ENCODE peak calls at places on chromosomes 6 and 20, in five cellular contexts. S is PC-9; V is CD8-positive, alpha-beta T cell; G is endothelial cell of umbilical vein; W is epithelial cell of esophagus. T is an unnamed sample.

GRCh38 chr20:57680934-57681914 is 28.6 kb downstream of the PMEPA1 start:
- DNase-seq in S (peak; percentile 37), V (peak; percentile 79), G (no peak), W (no peak), T (no peak)

GRCh38 chr20:58583141-58583540 is 67.9 kb upstream of the APCDD1L start:
- DNase-seq in S (no peak), V (no peak), G (no peak), W (no peak), T (no peak)

GRCh38 chr6:57173056-57173885 is 1.1 kb downstream of the BAG2 start:
- DNase-seq in S (peak; percentile 6), V (peak; percentile 30), G (no peak), W (peak; percentile 32), T (no peak)

GRCh38 chr6:159874475-159874874 is 16.3 kb upstream of the MAS1 start:
- DNase-seq in S (no peak), V (no peak), G (no peak), W (no peak), T (no peak)

GRCh38 chr6:3117912-3118352 is 579 bp upstream of the BPHL start:
- DNase-seq in S (no peak), V (no peak), G (no peak), W (no peak), T (no peak)

GRCh38 chr6:137390264-137390787 is 103.9 kb downstream of the OLIG3 start:
- DNase-seq in S (no peak), V (no peak), G (no peak), W (no peak), T (no peak)

GRCh38 chr6:91490672-91491071 is 903.8 kb upstream of the MAP3K7 start:
- DNase-seq in S (no peak), V (no peak), G (peak; percentile 9), W (no peak), T (no peak)

GRCh38 chr20:51092238-51092822 is 69.4 kb upstream of the KCNG1 start:
- DNase-seq in S (no peak), V (no peak), G (no peak), W (no peak), T (no peak)

GRCh38 chr6:47047479-47048411 is 5.6 kb upstream of the ADGRF1 start:
- DNase-seq in S (peak; percentile 72), V (no peak), G (peak; percentile 94), W (peak; percentile 86), T (peak; percentile 48)

GRCh38 chr20:6126846-6127245 is 4.0 kb upstream of the FERMT1 start:
- DNase-seq in S (no peak), V (no peak), G (no peak), W (peak; percentile 76), T (no peak)

GRCh38 chr6:132937466-132937906 is 123.1 kb downstream of the RPS12 start:
- DNase-seq in S (peak; percentile 56), V (no peak), G (peak; percentile 56), W (peak; percentile 69), T (no peak)

GRCh38 chr6:159760602-159761057 is 1.2 kb upstream of the ACAT2 start:
- DNase-seq in S (peak; percentile 29), V (no peak), G (peak; percentile 44), W (peak; percentile 64), T (no peak)

GRCh38 chr6:158003910-158004695 is 22.4 kb downstream of the SYNJ2 start:
- DNase-seq in S (peak; percentile 20), V (no peak), G (no peak), W (peak; percentile 14), T (no peak)

GRCh38 chr20:57993738-57994431 is 234.6 kb downstream of the ANKRD60 start:
- DNase-seq in S (no peak), V (no peak), G (no peak), W (no peak), T (no peak)

GRCh38 chr6:120632975-120633374 is 701.3 kb downstream of the TBC1D32 start:
- DNase-seq in S (no peak), V (no peak), G (no peak), W (no peak), T (no peak)

GRCh38 chr6:6730831-6731230 is 142.3 kb downstream of the LY86 start:
- DNase-seq in S (peak; percentile 17), V (no peak), G (peak; percentile 43), W (peak; percentile 87), T (no peak)

GRCh38 chr6:151609146-151609962 is 115.5 kb downstream of the CCDC170 start:
- DNase-seq in S (no peak), V (no peak), G (no peak), W (no peak), T (no peak)

GRCh38 chr6:137866200-137866913 is 702 bp upstream of the TNFAIP3 start:
- DNase-seq in S (peak; percentile 28), V (peak; percentile 43), G (peak; percentile 43), W (peak; percentile 40), T (peak; percentile 94)

GRCh38 chr6:156164701-156165454 is 612.3 kb upstream of the ARID1B start:
- DNase-seq in S (no peak), V (no peak), G (peak; percentile 74), W (no peak), T (no peak)

GRCh38 chr6:115575298-115575697 is 485.4 kb downstream of the FRK start:
- DNase-seq in S (no peak), V (no peak), G (no peak), W (no peak), T (no peak)

GRCh38 chr6:22057962-22058361 is 238.9 kb downstream of the PRL start:
- DNase-seq in S (no peak), V (no peak), G (no peak), W (peak; percentile 9), T (no peak)

GRCh38 chr6:4805553-4806307 is 29.5 kb downstream of the CDYL start:
- DNase-seq in S (peak; percentile 25), V (peak; percentile 35), G (peak; percentile 41), W (peak; percentile 76), T (peak; percentile 23)

DNA sequence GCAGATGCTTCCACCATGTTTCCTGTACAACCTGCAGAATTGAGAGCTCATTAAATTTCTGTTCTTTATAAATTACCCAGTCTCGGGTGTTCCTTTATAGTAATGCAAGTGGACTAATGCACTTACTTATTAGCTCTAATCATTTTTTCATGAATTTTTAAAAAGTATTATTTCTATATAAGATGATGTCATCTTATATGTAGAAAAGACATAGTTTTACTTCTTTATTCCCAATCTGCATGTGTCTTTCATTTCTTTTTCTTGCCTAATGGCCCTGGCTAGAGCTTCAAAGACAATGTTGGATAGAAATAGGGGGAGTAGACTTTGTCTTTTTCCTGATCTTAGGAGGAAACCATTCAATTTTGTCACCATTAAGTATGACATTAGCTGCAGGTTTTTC is 27.8 kb downstream of the OTOR start:
- DNase-seq in S (no peak), V (no peak), G (no peak), W (no peak), T (no peak)
- H3K4me3 ChIP-seq in S (no peak overlapping the region), V (no peak overlapping the region), G (no peak overlapping the region), W (no peak overlapping the region), T (no peak overlapping the region)

GRCh38 chr20:45341579-45341938 is 6.7 kb downstream of the SDC4 start:
- DNase-seq in S (no peak), V (no peak), G (no peak), W (no peak), T (no peak)
- H3K4me3 ChIP-seq in S (peak overlapping the region; percentile 76), V (no peak overlapping the region), G (no peak overlapping the region), W (peak overlapping the region; percentile 63), T (no peak overlapping the region)

GRCh38 chr20:31694842-31695593 is 27.6 kb downstream of the BCL2L1 start:
- DNase-seq in S (no peak), V (no peak), G (no peak), W (no peak), T (no peak)

GRCh38 chr20:31693987-31694661 is 28.5 kb downstream of the BCL2L1 start:
- DNase-seq in S (no peak), V (no peak), G (no peak), W (no peak), T (no peak)

GRCh38 chr20:31693402-31693801 is 29.3 kb downstream of the BCL2L1 start:
- DNase-seq in S (no peak), V (no peak), G (no peak), W (no peak), T (no peak)

GRCh38 chr20:31698243-31698802 is 24.3 kb downstream of the BCL2L1 start:
- DNase-seq in S (no peak), V (no peak), G (no peak), W (no peak), T (no peak)

DNA sequence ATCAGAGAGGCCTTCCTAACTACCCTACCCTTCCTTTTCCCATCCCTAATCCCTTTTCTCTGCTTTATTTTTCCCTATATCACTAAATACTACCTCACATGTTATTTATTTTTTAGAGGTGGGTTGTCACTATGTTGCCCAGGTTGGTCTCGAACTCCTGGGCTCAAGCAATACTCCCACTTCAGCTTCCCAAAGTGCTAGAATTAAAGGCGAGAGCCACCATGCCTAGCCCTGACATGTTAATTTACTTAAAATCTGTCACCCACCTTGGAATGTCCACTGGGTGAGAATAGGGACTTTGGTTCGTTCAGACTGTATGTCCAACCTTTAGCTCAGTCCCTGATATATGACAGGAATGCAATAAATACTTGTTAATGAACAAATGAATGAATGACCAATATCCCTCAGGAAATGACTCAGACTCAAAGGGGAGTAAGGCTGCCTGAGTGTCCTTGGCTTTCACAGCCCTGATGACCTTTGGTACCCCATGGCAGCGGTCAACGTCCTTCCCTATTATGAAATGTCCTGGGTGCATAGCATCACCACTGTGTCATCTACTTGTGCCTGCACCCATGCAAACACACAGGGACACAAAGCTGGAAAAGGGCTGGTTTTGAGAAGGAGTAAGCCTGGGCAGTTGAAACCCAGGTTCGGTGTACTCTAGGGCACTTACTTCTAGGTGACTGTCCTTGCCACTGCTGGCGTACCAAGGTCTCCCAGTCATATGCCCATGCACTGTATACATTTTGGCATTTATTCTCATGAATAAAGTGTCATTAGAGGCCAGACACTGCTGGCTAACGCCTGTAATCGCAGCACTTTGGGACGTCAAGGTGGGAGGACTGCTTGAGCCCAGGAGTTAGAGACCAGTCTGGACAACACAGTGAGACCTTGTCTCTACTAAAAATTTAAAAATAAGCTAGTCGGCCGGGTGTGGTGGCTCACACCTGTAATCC is 26.5 kb downstream of the BCL2L1 start:
- DNase-seq in S (peak; percentile 85), V (no peak), G (peak; percentile 54), W (no peak), T (no peak)
- H3K4me3 ChIP-seq in S (peak overlapping the region; percentile 5), V (no peak overlapping the region), G (no peak overlapping the region), W (no peak overlapping the region), T (no peak overlapping the region)

DNA sequence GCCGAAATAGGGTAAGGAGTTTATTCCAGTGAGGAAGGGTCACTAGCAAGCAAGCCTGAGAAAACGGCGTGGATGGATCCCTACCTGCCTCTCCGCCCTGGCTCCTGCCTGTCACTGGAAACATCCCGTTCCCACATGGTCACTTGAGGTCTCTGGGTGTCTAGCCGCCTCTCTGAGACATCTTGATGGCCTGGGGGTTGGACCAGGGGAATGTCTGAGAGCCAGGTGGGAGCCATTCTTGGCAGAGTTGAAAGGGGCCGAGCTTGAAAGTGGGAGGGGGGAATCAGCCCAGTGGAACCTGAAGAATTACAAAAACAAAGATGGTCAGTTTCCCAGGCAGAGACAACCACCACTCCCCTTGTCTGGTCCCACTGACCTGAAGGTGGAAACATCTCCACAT is 955 bp downstream of the CCHCR1 start:
- DNase-seq in S (no peak), V (no peak), G (no peak), W (no peak), T (no peak)
- H3K4me3 ChIP-seq in S (no peak overlapping the region), V (no peak overlapping the region), G (no peak overlapping the region), W (no peak overlapping the region), T (no peak overlapping the region)

GRCh38 chr20:32325706-32326506 is 32.2 kb upstream of the ASXL1 start:
- DNase-seq in S (peak; percentile 63), V (no peak), G (peak; percentile 94), W (peak; percentile 84), T (no peak)
- H3K4me3 ChIP-seq in S (no peak overlapping the region), V (no peak overlapping the region), G (no peak overlapping the region), W (no peak overlapping the region), T (no peak overlapping the region)

T was measured in lower leg skin.